ENCODE peak calls at places on chromosomes 7 and 10, in seven cellular contexts. L is non-pigmented ciliary epithelial cell; B is head of caudate nucleus; Y is cardiac fibroblast; K is NCI-H1092 treated with DMSO at 0.1 percent for 48 hours; I is HuH-7; M is effector memory CD8-positive, alpha-beta T cell. Z is an unnamed sample.

GRCh38 chr10:96043895-96044580 is 655 bp downstream of the CCNJ start:
- DNase-seq in L (no peak), B (peak; percentile 36), Y (peak; percentile 38), K (peak; percentile 27), I (peak; percentile 57), M (peak; percentile 40), Z (peak; percentile 40)

GRCh38 chr7:139075031-139075652 is 34.4 kb downstream of the ZC3HAV1 start:
- DNase-seq in L (peak; percentile 42), B (peak; percentile 50), Y (peak; percentile 89), K (peak; percentile 82), I (peak; percentile 66), M (peak; percentile 69), Z (peak; percentile 78)

GRCh38 chr7:82036146-82036886 is 266.5 kb upstream of the HGF start:
- DNase-seq in L (peak; percentile 74), B (no peak), Y (peak; percentile 81), K (no peak), I (no peak), M (no peak), Z (peak; percentile 93)

GRCh38 chr7:95209276-95209675 is 115.1 kb downstream of the PON1 start:
- DNase-seq in L (no peak), B (no peak), Y (no peak), K (no peak), I (no peak), M (no peak), Z (peak; percentile 14)

GRCh38 chr7:50363327-50364060 is 59.0 kb downstream of the IKZF1 start:
- DNase-seq in L (no peak), B (no peak), Y (no peak), K (no peak), I (no peak), M (peak; percentile 60), Z (no peak)

GRCh38 chr7:69670701-69671100 is 72.4 kb downstream of the AUTS2 start:
- DNase-seq in L (no peak), B (no peak), Y (peak; percentile 8), K (no peak), I (no peak), M (no peak), Z (no peak)

GRCh38 chr7:103048833-103049232 is 25.8 kb downstream of the FBXL13 start:
- DNase-seq in L (no peak), B (no peak), Y (no peak), K (no peak), I (no peak), M (no peak), Z (peak; percentile 69)

GRCh38 chr10:123800821-123801220 is 90.8 kb downstream of the CPXM2 start:
- DNase-seq in L (no peak), B (no peak), Y (no peak), K (no peak), I (no peak), M (no peak), Z (no peak)

GRCh38 chr10:124481717-124482116 is 20.1 kb downstream of the LHPP start:
- DNase-seq in L (no peak), B (no peak), Y (no peak), K (no peak), I (no peak), M (no peak), Z (no peak)

GRCh38 chr10:73941300-73941699 is 30.4 kb downstream of the PLAU start:
- DNase-seq in L (no peak), B (no peak), Y (no peak), K (no peak), I (no peak), M (no peak), Z (peak; percentile 93)

GRCh38 chr7:155362380-155363145 is 64.9 kb downstream of the INSIG1 start:
- DNase-seq in L (no peak), B (no peak), Y (no peak), K (no peak), I (no peak), M (no peak), Z (no peak)

GRCh38 chr10:99908512-99908911 is 101.2 kb downstream of the DNMBP start:
- DNase-seq in L (no peak), B (no peak), Y (no peak), K (no peak), I (no peak), M (no peak), Z (no peak)

GRCh38 chr7:87204933-87205332 is 14.6 kb downstream of the TMEM243 start:
- DNase-seq in L (no peak), B (no peak), Y (no peak), K (no peak), I (no peak), M (no peak), Z (no peak)

GRCh38 chr7:138169441-138169851 is 93.2 kb downstream of the AKR1D1 start:
- DNase-seq in L (no peak), B (no peak), Y (no peak), K (no peak), I (no peak), M (no peak), Z (no peak)